ENCODE peak calls at places on chromosomes 12 and 14, in five cellular contexts. X is epithelial cell of esophagus, N is foreskin fibroblast, B is uterus, Y is skeletal muscle cell. Z is an unnamed sample.

GRCh38 chr12:66048843-66049537 is 81.6 kb downstream of the LLPH start:
- DNase-seq in X (peak), N (peak), B (no peak), Y (peak), Z (no peak)

GRCh38 chr12:11607313-11608081 is 42.0 kb upstream of the ETV6 start:
- DNase-seq in X (no peak), N (peak), B (no peak), Y (no peak), Z (peak)

GRCh38 chr14:92673601-92674000 is 74.8 kb downstream of the LGMN start:
- DNase-seq in X (no peak), N (no peak), B (no peak), Y (no peak), Z (no peak)

GRCh38 chr12:82279597-82279996 is 78.6 kb downstream of the CCDC59 start:
- DNase-seq in X (no peak), N (no peak), B (no peak), Y (no peak), Z (no peak)

GRCh38 chr12:106493531-106493930 is 89.3 kb upstream of the RFX4 start:
- DNase-seq in X (no peak), N (no peak), B (no peak), Y (no peak), Z (no peak)

GRCh38 chr12:20624718-20625117 is 70.4 kb upstream of the SLCO1C1 start:
- DNase-seq in X (peak), N (peak), B (no peak), Y (no peak), Z (peak)

GRCh38 chr12:104720346-104721064 is 237.6 kb downstream of the SLC41A2 start:
- DNase-seq in X (no peak), N (peak), B (no peak), Y (no peak), Z (no peak)

GRCh38 chr14:47567273-47567672 is 108.1 kb downstream of the MDGA2 start:
- DNase-seq in X (peak), N (no peak), B (no peak), Y (no peak), Z (no peak)

GRCh38 chr14:104601786-104602185 is 2.8 kb downstream of the TMEM179 start:
- DNase-seq in X (no peak), N (peak), B (no peak), Y (no peak), Z (no peak)

DNA sequence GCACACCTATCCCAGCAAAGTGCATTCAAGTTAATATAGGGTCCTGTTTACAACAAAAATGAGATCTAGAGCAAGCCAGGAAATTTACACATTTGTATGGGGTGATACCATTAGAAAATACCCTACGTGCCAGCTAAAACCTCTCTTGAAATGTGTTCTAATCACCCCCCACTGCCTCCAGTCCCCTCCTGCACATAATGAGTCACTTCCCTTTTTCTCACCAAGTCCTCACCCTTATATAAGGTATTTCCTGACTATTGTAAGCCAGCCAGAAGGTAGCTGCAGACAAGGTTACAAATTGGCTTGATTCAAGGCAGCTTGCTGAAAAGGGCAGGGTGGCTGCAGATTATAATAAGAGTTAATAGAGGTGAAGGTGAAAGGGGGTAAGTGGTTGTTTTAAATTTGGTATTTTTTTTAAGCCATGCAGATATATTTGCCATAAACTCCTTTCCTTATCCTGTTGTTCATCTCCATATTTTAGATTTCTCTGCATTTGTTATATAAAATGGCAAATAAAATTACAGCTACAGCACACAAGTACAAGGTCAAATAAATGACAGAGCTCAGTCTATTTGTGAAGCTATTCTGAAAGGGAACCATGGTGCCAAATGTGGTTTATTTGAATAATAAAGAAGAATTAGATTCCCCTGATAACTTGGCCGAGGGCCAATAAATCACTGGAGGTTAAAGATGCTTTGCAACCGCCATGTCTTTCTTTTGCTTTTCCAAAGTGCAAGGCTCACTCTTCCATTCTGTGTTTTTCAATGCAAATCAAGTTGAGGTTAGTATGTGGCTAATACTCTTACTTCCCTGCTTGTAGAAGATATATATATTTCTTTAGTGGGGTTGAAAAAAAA is 385.9 kb downstream of the EGLN3 start:
- DNase-seq in X (peak), N (peak), B (no peak), Y (peak), Z (no peak)
- H3K4me3 ChIP-seq in X (no peak), N (no peak), B (no peak), Y (no peak), Z (no peak)

DNA sequence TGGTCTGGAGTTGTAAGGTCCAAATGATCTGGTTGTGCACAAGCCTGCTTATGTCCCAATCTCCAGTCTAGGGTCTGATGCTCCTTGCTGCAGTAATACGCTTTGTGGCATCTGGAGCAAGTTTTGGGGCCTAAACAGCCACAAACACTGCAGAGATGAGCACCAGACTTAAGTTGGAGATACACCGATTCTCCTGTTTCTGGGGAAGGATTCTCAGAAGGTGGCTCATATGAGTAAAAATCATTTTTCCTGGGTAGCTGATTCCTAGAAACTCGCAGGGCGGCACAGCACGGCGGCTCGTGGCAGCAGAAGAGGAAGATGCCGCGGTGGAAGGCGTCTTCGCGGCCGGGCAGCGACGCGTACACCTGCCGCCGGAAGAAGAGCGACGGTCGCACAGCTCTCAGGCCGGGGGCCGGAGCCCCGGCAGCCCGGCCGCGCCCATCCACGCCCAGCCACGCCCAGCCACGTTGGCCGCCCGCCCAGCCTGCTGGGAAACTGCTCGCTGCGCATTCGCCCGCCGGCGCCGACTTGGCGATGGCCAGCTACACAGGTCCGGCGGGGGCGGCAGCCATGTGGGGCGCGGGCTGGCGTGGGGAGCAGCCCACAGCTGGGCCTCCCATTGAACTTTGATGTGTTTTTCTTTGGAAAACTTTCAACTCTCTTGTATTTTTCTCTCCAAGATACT is 129.0 kb downstream of the ASCL4 start:
- DNase-seq in X (peak), N (peak), B (no peak), Y (no peak), Z (peak)
- H3K4me3 ChIP-seq in X (peak), N (peak), B (peak), Y (peak), Z (no peak)

GRCh38 chr12:96068111-96068510 is 32.7 kb upstream of the LTA4H start:
- DNase-seq in X (no peak), N (no peak), B (no peak), Y (no peak), Z (no peak)
- H3K4me3 ChIP-seq in X (no peak), N (no peak), B (no peak), Y (no peak), Z (no peak)

GRCh38 chr12:131287938-131288797 is 334.5 kb downstream of the ADGRD1 start:
- DNase-seq in X (no peak), N (no peak), B (peak), Y (no peak), Z (no peak)
- H3K4me3 ChIP-seq in X (no peak), N (no peak), B (no peak), Y (no peak), Z (no peak)

GRCh38 chr12:125218952-125219351 is 153.7 kb downstream of the AACS start:
- DNase-seq in X (peak), N (peak), B (no peak), Y (peak), Z (no peak)

GRCh38 chr12:125220404-125221273 is 155.4 kb downstream of the AACS start:
- DNase-seq in X (peak), N (peak), B (no peak), Y (peak), Z (no peak)

GRCh38 chr12:125225641-125226040 is 160.4 kb downstream of the AACS start:
- DNase-seq in X (no peak), N (no peak), B (no peak), Y (no peak), Z (no peak)

GRCh38 chr12:125221602-125222001 is 156.4 kb downstream of the AACS start:
- DNase-seq in X (no peak), N (no peak), B (no peak), Y (no peak), Z (no peak)

DNA sequence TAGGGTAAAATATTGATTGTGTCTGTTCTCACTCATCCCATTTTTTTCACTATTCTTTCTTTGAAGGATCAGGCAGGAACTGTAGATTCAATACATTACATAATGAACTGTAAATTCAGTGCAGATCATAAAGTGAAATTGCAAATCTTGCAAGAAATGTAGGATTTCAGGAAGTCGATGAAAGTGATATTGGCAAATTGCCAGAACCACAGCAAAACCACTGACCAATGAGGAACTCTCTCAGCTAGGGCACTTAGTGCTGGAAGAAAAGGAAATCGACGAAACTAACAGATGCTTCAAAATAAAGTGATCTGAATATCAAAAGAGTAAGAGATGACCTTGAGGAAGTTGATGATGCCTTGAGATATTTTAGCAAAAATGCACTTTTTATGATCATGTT is 157.6 kb downstream of the AACS start:
- DNase-seq in X (no peak), N (no peak), B (no peak), Y (no peak), Z (peak)
- H3K4me3 ChIP-seq in X (no peak), N (no peak), B (no peak), Y (no peak), Z (no peak)

GRCh38 chr12:49092816-49093406 is 1.7 kb downstream of the DHH start:
- DNase-seq in X (no peak), N (no peak), B (no peak), Y (no peak), Z (peak)

GRCh38 chr12:49093746-49094103 is 876 bp downstream of the DHH start:
- DNase-seq in X (no peak), N (peak), B (no peak), Y (no peak), Z (no peak)

GRCh38 chr12:49091836-49092085 is 2.8 kb downstream of the DHH start:
- DNase-seq in X (no peak), N (no peak), B (no peak), Y (no peak), Z (no peak)

GRCh38 chr12:49091056-49091835 is 3.4 kb downstream of the DHH start:
- DNase-seq in X (no peak), N (no peak), B (no peak), Y (no peak), Z (no peak)

GRCh38 chr12:49092086-49092815 is 2.4 kb downstream of the DHH start:
- DNase-seq in X (peak), N (peak), B (peak), Y (no peak), Z (no peak)
- H3K4me3 ChIP-seq in X (no peak), N (peak), B (peak), Y (peak), Z (no peak)

DNA sequence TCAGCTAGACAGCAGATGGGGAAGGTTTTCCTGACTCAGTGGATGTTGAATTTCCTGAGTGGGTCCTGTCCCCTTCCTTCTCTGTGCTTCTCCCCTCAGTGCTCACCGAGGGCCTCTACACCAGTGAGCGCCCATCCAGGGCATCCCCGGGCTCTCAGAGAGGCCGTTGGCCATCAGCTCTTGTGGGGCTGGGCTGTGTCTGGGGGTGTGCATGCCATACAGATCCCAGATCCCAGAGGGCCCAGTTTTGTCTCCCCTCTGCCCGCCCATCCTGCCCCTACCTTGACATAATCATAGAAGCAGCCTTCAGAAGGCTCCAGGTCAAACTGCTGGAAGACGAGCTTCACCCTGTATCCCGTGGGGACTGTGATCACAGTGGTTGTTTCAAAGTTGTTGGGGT is 1.1 kb downstream of the C1R start:
- DNase-seq in X (no peak), N (no peak), B (no peak), Y (no peak), Z (no peak)
- H3K4me3 ChIP-seq in X (no peak), N (peak), B (peak), Y (peak), Z (no peak)

GRCh38 chr14:102937331-102938175 is 15.1 kb downstream of the AMN start:
- DNase-seq in X (no peak), N (no peak), B (no peak), Y (no peak), Z (no peak)

GRCh38 chr14:102932484-102933248 is 10.2 kb downstream of the AMN start:
- DNase-seq in X (no peak), N (no peak), B (no peak), Y (no peak), Z (no peak)

GRCh38 chr14:102938191-102938590 is 15.7 kb downstream of the AMN start:
- DNase-seq in X (no peak), N (no peak), B (no peak), Y (no peak), Z (no peak)

GRCh38 chr14:102933618-102934231 is 11.3 kb downstream of the AMN start:
- DNase-seq in X (no peak), N (no peak), B (no peak), Y (no peak), Z (no peak)

DNA sequence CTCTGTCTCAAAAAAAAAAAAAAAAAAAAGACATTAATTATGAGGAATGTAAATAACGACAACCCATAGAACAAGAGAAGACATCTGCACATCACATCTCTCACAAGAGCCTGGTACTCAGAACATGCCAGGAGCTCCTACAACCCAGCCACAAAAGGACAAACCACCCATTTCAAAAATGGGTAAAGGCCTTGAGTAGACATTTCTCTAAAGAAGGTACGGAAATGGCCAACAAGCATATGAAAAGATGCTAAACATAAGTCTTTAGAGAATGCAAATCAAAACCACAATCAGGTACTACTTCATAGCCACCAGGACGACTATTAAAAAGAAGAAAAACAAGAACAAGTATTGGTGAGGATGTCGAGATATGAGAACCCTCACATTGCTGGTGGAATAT is 13.3 kb downstream of the AMN start:
- DNase-seq in X (no peak), N (no peak), B (no peak), Y (no peak), Z (no peak)
- H3K4me3 ChIP-seq in X (no peak), N (no peak), B (no peak), Y (no peak), Z (no peak)

GRCh38 chr12:110680032-110680431 is 8.9 kb downstream of the HVCN1 start:
- DNase-seq in X (peak), N (no peak), B (no peak), Y (no peak), Z (no peak)

GRCh38 chr12:110676171-110676570 is 12.7 kb downstream of the HVCN1 start:
- DNase-seq in X (no peak), N (no peak), B (no peak), Y (no peak), Z (no peak)

GRCh38 chr12:110677206-110677911 is 11.6 kb downstream of the HVCN1 start:
- DNase-seq in X (no peak), N (no peak), B (no peak), Y (no peak), Z (no peak)

GRCh38 chr12:110679201-110679600 is 9.7 kb downstream of the HVCN1 start:
- DNase-seq in X (no peak), N (no peak), B (no peak), Y (no peak), Z (no peak)

DNA sequence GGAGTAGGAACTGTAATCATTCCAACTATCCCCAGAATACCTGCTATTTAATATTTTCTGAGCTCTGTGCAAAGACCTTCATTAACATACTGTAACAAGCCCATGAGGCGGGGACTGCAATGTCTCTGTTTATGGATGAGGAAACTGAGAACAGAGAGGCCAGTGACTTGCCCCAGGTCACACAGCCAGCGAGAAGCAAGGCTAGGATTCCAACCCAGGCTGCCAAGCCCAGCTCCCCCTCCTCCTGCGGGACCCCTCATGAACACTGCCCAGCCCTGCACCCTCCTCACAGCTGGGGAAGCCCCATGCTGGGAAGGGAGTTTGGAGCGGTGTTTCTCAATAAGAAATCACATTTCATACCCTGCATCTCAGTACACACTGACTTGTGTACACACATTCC is 10.9 kb downstream of the HVCN1 start:
- DNase-seq in X (no peak), N (no peak), B (no peak), Y (no peak), Z (no peak)
- H3K4me3 ChIP-seq in X (no peak), N (no peak), B (no peak), Y (no peak), Z (no peak)